ENCODE peak calls at places on chromosome 20, in six cellular contexts. T is activated gamma-delta T cell treated with Interleukin-2 at 50 U/mL for 16 hours, U is neural crest cell, E is NCI-H774, L is AG20443, Q is kidney tubule cell. Z is an unnamed sample.
A peak's percentile ranks its signal among the peaks of the same experiment; 100 is the strongest.

GRCh38 chr20:3237011-3237957 is 1.7 kb downstream of the SLC4A11 start:
- DNase-seq in T (no peak), U (no peak), E (no peak), L (no peak), Q (no peak), Z (no peak)

GRCh38 chr20:33423141-33423834 is 20.3 kb downstream of the SNTA1 start:
- DNase-seq in T (no peak), U (no peak), E (no peak), L (peak; percentile 93), Q (peak; percentile 48), Z (no peak)

GRCh38 chr20:19738936-19739335 is 19.1 kb upstream of the RIN2 start:
- DNase-seq in T (no peak), U (no peak), E (no peak), L (no peak), Q (no peak), Z (no peak)

GRCh38 chr20:48107560-48107959 is 322.3 kb upstream of the SULF2 start:
- DNase-seq in T (no peak), U (no peak), E (no peak), L (no peak), Q (peak; percentile 43), Z (no peak)

GRCh38 chr20:3248167-3248992 is 9.4 kb upstream of the SLC4A11 start:
- DNase-seq in T (no peak), U (peak; percentile 10), E (no peak), L (peak; percentile 65), Q (no peak), Z (no peak)

GRCh38 chr20:19735446-19735845 is 22.6 kb upstream of the RIN2 start:
- DNase-seq in T (no peak), U (no peak), E (no peak), L (peak; percentile 93), Q (peak; percentile 84), Z (no peak)

GRCh38 chr20:22004946-22005345 is 299.5 kb downstream of the PAX1 start:
- DNase-seq in T (no peak), U (no peak), E (no peak), L (no peak), Q (no peak), Z (no peak)

GRCh38 chr20:15265910-15266309 is 928.5 kb upstream of the FLRT3 start:
- DNase-seq in T (no peak), U (no peak), E (no peak), L (no peak), Q (no peak), Z (no peak)

GRCh38 chr20:37376324-37376723 is 30.4 kb downstream of the SRC start:
- DNase-seq in T (no peak), U (no peak), E (no peak), L (no peak), Q (no peak), Z (no peak)

GRCh38 chr20:43893930-43894329 is 20.7 kb upstream of the TOX2 start:
- DNase-seq in T (no peak), U (no peak), E (no peak), L (no peak), Q (no peak), Z (no peak)

GRCh38 chr20:11235058-11235457 is 561.3 kb upstream of the JAG1 start:
- DNase-seq in T (no peak), U (no peak), E (no peak), L (peak; percentile 47), Q (peak; percentile 84), Z (no peak)

GRCh38 chr20:17662333-17663039 is 19.6 kb downstream of the RRBP1 start:
- DNase-seq in T (no peak), U (no peak), E (no peak), L (peak; percentile 88), Q (peak; percentile 26), Z (no peak)

GRCh38 chr20:34180460-34181108 is 60.6 kb upstream of the ASIP start:
- DNase-seq in T (no peak), U (no peak), E (no peak), L (no peak), Q (peak; percentile 83), Z (no peak)

GRCh38 chr20:15835811-15836210 is 737.4 kb downstream of the KIF16B start:
- DNase-seq in T (no peak), U (no peak), E (no peak), L (no peak), Q (no peak), Z (no peak)

GRCh38 chr20:35269055-35269781 is 8.7 kb downstream of the MMP24OS start:
- DNase-seq in T (peak; percentile 50), U (peak; percentile 78), E (no peak), L (peak; percentile 84), Q (peak; percentile 75), Z (peak; percentile 35)

GRCh38 chr20:49888341-49889244 is 26.7 kb downstream of the SPATA2 start:
- DNase-seq in T (peak; percentile 37), U (peak; percentile 81), E (no peak), L (peak; percentile 81), Q (peak; percentile 78), Z (peak; percentile 46)

GRCh38 chr20:9051508-9051907 is 17.4 kb upstream of the PLCB4 start:
- DNase-seq in T (no peak), U (no peak), E (no peak), L (peak; percentile 87), Q (peak; percentile 99), Z (no peak)

GRCh38 chr20:34122274-34122980 is 10.4 kb upstream of the EIF2S2 start:
- DNase-seq in T (no peak), U (no peak), E (no peak), L (no peak), Q (no peak), Z (no peak)

GRCh38 chr20:53176133-53176532 is 204.0 kb downstream of the TSHZ2 start:
- DNase-seq in T (no peak), U (no peak), E (peak; percentile 58), L (no peak), Q (no peak), Z (no peak)

GRCh38 chr20:38094968-38095689 is 61.6 kb downstream of the RPRD1B start:
- DNase-seq in T (no peak), U (no peak), E (no peak), L (no peak), Q (no peak), Z (no peak)

GRCh38 chr20:51569815-51570741 is 27.6 kb upstream of the NFATC2 start:
- DNase-seq in T (no peak), U (no peak), E (no peak), L (peak; percentile 33), Q (no peak), Z (no peak)

GRCh38 chr20:10067305-10067704 is 32.5 kb downstream of the ANKEF1 start:
- DNase-seq in T (no peak), U (no peak), E (no peak), L (no peak), Q (no peak), Z (no peak)

GRCh38 chr20:19457551-19457950 is 245.1 kb downstream of the SLC24A3 start:
- DNase-seq in T (no peak), U (no peak), E (no peak), L (no peak), Q (no peak), Z (no peak)

GRCh38 chr20:50037123-50037522 is 54.3 kb downstream of the SNAI1 start:
- DNase-seq in T (no peak), U (no peak), E (no peak), L (no peak), Q (no peak), Z (no peak)

GRCh38 chr20:38649275-38649891 is 47.8 kb downstream of the ARHGAP40 start:
- DNase-seq in T (no peak), U (peak; percentile 28), E (no peak), L (peak; percentile 54), Q (peak; percentile 11), Z (peak; percentile 28)

GRCh38 chr20:49497217-49497560 is 14.7 kb upstream of the KCNB1 start:
- DNase-seq in T (no peak), U (no peak), E (no peak), L (no peak), Q (no peak), Z (no peak)

GRCh38 chr20:6636209-6637159 is 131.0 kb upstream of the BMP2 start:
- DNase-seq in T (no peak), U (no peak), E (peak; percentile 28), L (peak; percentile 66), Q (peak; percentile 81), Z (peak; percentile 11)

GRCh38 chr20:64057628-64058498 is 5.1 kb upstream of the TCEA2 start:
- DNase-seq in T (peak; percentile 79), U (peak; percentile 83), E (no peak), L (peak; percentile 89), Q (peak; percentile 68), Z (peak; percentile 55)

GRCh38 chr20:17910828-17911294 is 57.7 kb downstream of the SNX5 start:
- DNase-seq in T (no peak), U (no peak), E (no peak), L (peak; percentile 81), Q (peak; percentile 90), Z (no peak)

GRCh38 chr20:37567671-37568588 is 40.3 kb upstream of the BLCAP start:
- DNase-seq in T (no peak), U (no peak), E (no peak), L (no peak), Q (no peak), Z (peak; percentile 66)

GRCh38 chr20:24317224-24317623 is 152.2 kb upstream of the SYNDIG1 start:
- DNase-seq in T (no peak), U (no peak), E (no peak), L (no peak), Q (no peak), Z (no peak)

GRCh38 chr20:43839793-43840199 is 74.9 kb upstream of the TOX2 start:
- DNase-seq in T (no peak), U (no peak), E (no peak), L (no peak), Q (no peak), Z (no peak)